ENCODE peak calls at places on chromosomes 13 and 19, in four cellular contexts. B is fibroblast of mammary gland, D is adipocyte, Y is heart left ventricle. U is an unnamed sample.

GRCh38 chr19:29768166-29768565 is 43.6 kb upstream of the CCNE1 start:
- DNase-seq in D (no peak), B (no peak), Y (no peak), U (no peak)

GRCh38 chr19:3368848-3369336 is 2.5 kb downstream of the NFIC start:
- DNase-seq in D (peak; percentile 43), Y (no peak), B (peak; percentile 52), U (peak; percentile 65)

GRCh38 chr13:85586422-85586831 is 212.8 kb downstream of the SLITRK6 start:
- DNase-seq in B (peak; percentile 46), D (peak; percentile 15), Y (no peak), U (peak; percentile 64)

GRCh38 chr13:48818495-48818961 is 157.2 kb upstream of the FNDC3A start:
- DNase-seq in B (peak; percentile 99), D (peak; percentile 88), Y (no peak), U (peak; percentile 94)

GRCh38 chr13:52652980-52653303 is 306 bp downstream of the SUGT1 start:
- DNase-seq in D (no peak), Y (peak; percentile 68), B (no peak), U (no peak)

GRCh38 chr19:3656073-3656746 is 29.6 kb upstream of the CACTIN start:
- DNase-seq in D (no peak), B (peak; percentile 27), Y (no peak), U (no peak)

GRCh38 chr19:4183967-4184717 is 1.7 kb downstream of the ANKRD24 start:
- DNase-seq in D (no peak), B (no peak), Y (no peak), U (no peak)

GRCh38 chr19:755063-755462 is 4.2 kb downstream of the MISP start:
- DNase-seq in Y (no peak), B (no peak), D (no peak), U (no peak)

GRCh38 chr13:79874396-79875360 is 393.7 kb downstream of the NDFIP2 start:
- DNase-seq in Y (no peak), B (peak; percentile 25), D (no peak), U (no peak)

GRCh38 chr13:37595162-37595561 is 3.4 kb downstream of the POSTN start:
- DNase-seq in D (peak; percentile 57), Y (no peak), B (peak; percentile 65), U (peak; percentile 70)

GRCh38 chr13:51729853-51730553 is 74.0 kb downstream of the DHRS12 start:
- DNase-seq in B (peak; percentile 91), Y (no peak), D (peak; percentile 95), U (peak; percentile 93)

DNA sequence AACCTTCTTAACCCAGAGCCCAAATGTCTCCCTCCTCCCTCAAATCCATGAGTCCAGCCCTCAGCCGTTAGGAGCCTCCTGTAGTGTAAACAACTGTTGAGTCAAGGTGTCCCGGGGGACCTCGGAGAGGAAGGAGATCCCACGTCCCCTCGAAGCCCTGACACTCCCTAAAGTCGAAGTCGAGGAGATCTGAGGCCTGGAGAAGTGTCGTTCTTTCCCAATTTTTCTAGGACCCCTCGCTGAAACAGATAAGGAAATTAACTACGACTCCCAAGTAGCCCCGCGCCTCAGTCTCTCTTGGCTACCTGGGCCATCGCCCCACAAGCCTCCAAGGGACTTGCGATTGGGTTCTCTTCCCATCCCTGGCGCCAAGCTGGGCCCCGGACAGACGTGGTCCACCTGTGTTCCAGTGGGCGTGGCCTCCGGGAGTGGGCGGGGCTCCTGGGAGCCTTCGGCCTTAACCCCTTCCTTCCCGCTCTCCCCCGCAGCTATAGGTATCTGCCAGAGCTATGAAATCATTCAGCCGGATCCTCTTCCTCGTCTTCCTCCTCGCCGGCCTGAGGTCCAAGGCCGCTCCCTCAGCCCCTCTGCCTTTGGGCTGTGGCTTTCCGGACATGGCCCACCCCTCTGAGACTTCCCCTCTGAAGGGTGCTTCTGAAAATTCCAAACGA is 869 bp downstream of the GFY start:
- DNase-seq in D (no peak), B (peak; percentile 52), Y (no peak), U (no peak)
- H3K4me3 ChIP-seq in D (no peak overlapping the region), B (no peak overlapping the region), Y (no peak overlapping the region), U (no peak overlapping the region)

GRCh38 chr19:51702103-51702753 is 9.1 kb downstream of the SPACA6 start:
- DNase-seq in B (peak; percentile 62), Y (peak; percentile 85), D (peak; percentile 58), U (peak; percentile 67)
- H3K4me3 ChIP-seq in B (no peak overlapping the region), Y (no peak overlapping the region), D (no peak overlapping the region), U (no peak overlapping the region)

GRCh38 chr19:45153339-45154063 is 7.3 kb downstream of the NKPD1 start:
- DNase-seq in D (peak; percentile 67), B (peak; percentile 56), Y (peak; percentile 74), U (peak; percentile 75)
- H3K4me3 ChIP-seq in D (peak overlapping the region; percentile 53), B (peak overlapping the region; percentile 3), Y (peak overlapping the region; percentile 34), U (no peak overlapping the region)

DNA sequence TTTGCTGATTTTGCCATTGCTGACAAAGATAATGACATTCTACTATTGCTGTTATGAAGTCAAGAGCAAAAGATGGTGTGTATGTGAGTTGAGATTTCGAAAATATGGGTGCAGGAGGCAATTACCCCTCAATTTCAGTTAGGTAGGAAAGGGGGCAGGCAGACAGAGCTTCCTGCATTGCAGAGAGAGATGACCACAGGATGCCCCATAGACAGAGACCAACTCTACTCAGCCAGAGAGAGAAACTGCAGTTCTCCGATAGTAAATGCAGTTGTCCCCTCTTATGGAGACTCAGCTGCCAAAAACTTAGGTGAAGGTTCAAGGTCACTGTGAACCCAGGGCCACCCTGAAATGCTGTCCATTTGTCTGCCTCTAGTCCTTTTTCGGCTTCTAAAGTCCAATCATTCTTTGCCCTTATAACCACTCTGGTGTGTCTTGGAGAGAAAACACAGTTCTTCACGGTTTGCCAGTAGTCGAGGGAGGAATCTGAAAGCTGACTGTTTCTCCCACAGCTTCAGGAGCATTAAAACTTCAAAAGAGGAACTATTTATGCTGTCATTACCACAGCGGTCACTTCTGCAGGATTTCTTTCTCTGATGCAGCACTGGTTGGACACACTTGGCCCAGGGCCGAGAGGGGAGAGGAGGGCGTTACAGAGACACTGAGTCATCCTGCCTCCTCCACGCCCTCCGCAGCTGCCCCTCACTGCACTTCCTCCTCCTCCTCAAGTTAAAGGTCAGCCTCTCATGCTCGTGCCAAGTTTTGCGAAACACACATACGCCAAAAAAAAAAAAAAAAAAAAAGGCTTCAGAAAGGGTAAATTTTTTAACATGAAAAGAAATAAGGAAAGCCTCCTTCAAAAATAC is 264.3 kb downstream of the FOXO1 start:
- DNase-seq in Y (peak; percentile 97), B (peak; percentile 99), D (peak; percentile 80), U (peak; percentile 99)
- H3K4me3 ChIP-seq in Y (no peak overlapping the region), B (no peak overlapping the region), D (peak overlapping the region; percentile 65), U (peak overlapping the region; percentile 9)

DNA sequence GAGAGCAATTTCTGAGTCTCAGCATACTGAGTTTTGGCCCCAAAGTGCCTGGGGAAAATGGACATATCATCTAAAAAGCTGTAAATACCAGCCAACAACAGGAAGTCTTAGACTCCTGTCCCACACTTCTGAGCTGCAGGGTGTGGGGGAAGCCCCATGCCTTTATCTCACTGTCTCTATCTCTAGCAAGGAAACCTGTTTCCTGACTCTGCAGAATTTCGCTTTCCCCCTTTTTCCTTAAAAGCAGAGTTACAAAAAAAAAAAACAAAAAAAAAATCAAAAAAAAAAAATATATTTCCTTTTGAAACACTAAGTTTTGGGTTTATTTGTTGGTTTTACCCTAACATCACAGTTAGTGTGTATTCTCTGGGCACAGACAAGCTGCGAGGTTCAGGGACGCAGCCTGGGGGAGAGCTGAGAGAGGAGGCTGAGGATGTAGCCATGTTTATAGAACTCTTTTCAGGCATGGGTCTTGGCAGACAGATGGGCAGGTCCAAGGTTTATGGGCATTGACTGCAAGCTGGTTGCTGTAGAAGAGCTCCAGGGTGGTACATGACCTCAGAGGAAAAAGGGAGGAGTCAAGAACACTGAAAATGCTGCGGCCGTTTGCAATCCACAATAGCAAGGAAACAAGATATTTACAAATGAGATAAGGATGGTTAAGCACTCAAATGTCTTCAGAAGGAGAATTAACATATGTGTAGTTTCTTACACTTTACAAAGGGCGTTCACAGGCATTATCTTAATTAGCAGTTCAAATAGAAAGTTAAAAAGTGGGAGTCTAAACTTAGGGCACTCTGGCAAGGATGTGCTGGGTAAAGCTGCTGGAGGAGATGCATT is 4.9 kb downstream of the MBNL2 start:
- DNase-seq in D (no peak), Y (no peak), B (no peak), U (no peak)
- H3K4me3 ChIP-seq in D (peak overlapping the region; percentile 97), Y (peak overlapping the region; percentile 5), B (no peak overlapping the region), U (peak overlapping the region; percentile 3)

GRCh38 chr19:38867176-38867780 is 10.8 kb downstream of the RINL start:
- DNase-seq in D (no peak), Y (no peak), B (no peak), U (no peak)

GRCh38 chr19:38868551-38868950 is 9.5 kb downstream of the RINL start:
- DNase-seq in B (no peak), Y (no peak), D (no peak), U (no peak)

GRCh38 chr19:38869160-38869835 is 8.8 kb downstream of the RINL start:
- DNase-seq in D (no peak), B (no peak), Y (no peak), U (no peak)

GRCh38 chr19:38869836-38870607 is 8.1 kb downstream of the RINL start:
- DNase-seq in D (peak; percentile 83), B (peak; percentile 45), Y (peak; percentile 94), U (peak; percentile 63)

GRCh38 chr19:38870612-38871011 is 7.5 kb downstream of the RINL start:
- DNase-seq in D (no peak), Y (no peak), B (no peak), U (no peak)
- H3K4me3 ChIP-seq in D (no peak overlapping the region), Y (no peak overlapping the region), B (no peak overlapping the region), U (no peak overlapping the region)

GRCh38 chr13:40660270-40660669 is 6.2 kb downstream of the FOXO1 start:
- DNase-seq in D (peak; percentile 16), B (no peak), Y (no peak), U (no peak)

GRCh38 chr13:40665061-40665753 is 1.2 kb downstream of the FOXO1 start:
- DNase-seq in Y (peak; percentile 70), D (peak; percentile 50), B (no peak), U (no peak)

GRCh38 chr13:40664100-40665060 is 2.1 kb downstream of the FOXO1 start:
- DNase-seq in Y (peak; percentile 91), D (peak; percentile 54), B (no peak), U (peak; percentile 61)

GRCh38 chr13:40660692-40661091 is 5.7 kb downstream of the FOXO1 start:
- DNase-seq in D (no peak), Y (no peak), B (no peak), U (no peak)

GRCh38 chr13:40662866-40663265 is 3.6 kb downstream of the FOXO1 start:
- DNase-seq in Y (no peak), B (no peak), D (no peak), U (peak; percentile 39)
- H3K4me3 ChIP-seq in Y (peak overlapping the region; percentile 93), B (no peak overlapping the region), D (peak overlapping the region; percentile 81), U (peak overlapping the region; percentile 95)

GRCh38 chr13:66940113-66940512 is 290.0 kb downstream of the PCDH9 start:
- DNase-seq in B (peak; percentile 6), D (no peak), Y (no peak), U (no peak)
- H3K4me3 ChIP-seq in B (no peak overlapping the region), D (no peak overlapping the region), Y (no peak overlapping the region), U (no peak overlapping the region)

U was measured in choroid plexus epithelial cell.